ENCODE peak calls at places on chromosomes 12 and 14, in seven cellular contexts. Z, Y, N, D, U, X and M are unnamed samples.

GRCh38 chr12:131853832-131854797 is 25.9 kb downstream of the MMP17 start:
- DNase-seq in Z (no peak), Y (no peak), N (no peak), D (no peak), U (no peak), X (no peak), M (no peak)

GRCh38 chr12:27185234-27186045 is 58.6 kb upstream of the STK38L start:
- DNase-seq in Z (no peak), Y (peak; percentile 6), N (peak; percentile 2), D (no peak), U (no peak), X (no peak), M (no peak)

GRCh38 chr12:3225154-3225795 is 148.1 kb downstream of the TSPAN9 start:
- DNase-seq in Z (no peak), Y (no peak), N (no peak), D (no peak), U (no peak), X (no peak), M (no peak)

GRCh38 chr14:61104358-61104757 is 123.3 kb downstream of the SLC38A6 start:
- DNase-seq in Z (no peak), Y (no peak), N (no peak), D (no peak), U (no peak), X (no peak), M (no peak)

GRCh38 chr12:88207921-88208640 is 66.0 kb downstream of the TMTC3 start:
- DNase-seq in Z (peak; percentile 62), Y (no peak), N (no peak), D (no peak), U (peak; percentile 3), X (no peak), M (no peak)

GRCh38 chr14:97379091-97379531 is 581.9 kb downstream of the VRK1 start:
- DNase-seq in Z (no peak), Y (peak; percentile 68), N (peak; percentile 8), D (no peak), U (no peak), X (peak; percentile 20), M (no peak)

GRCh38 chr12:30679250-30679649 is 16.4 kb downstream of the IPO8 start:
- DNase-seq in Z (no peak), Y (no peak), N (no peak), D (no peak), U (no peak), X (no peak), M (no peak)

GRCh38 chr12:104742551-104742961 is 215.5 kb downstream of the SLC41A2 start:
- DNase-seq in Z (peak; percentile 66), Y (no peak), N (no peak), D (peak; percentile 91), U (peak; percentile 70), X (no peak), M (no peak)

GRCh38 chr12:121807656-121808347 is 4.0 kb downstream of the SETD1B start:
- DNase-seq in Z (no peak), Y (no peak), N (no peak), D (no peak), U (no peak), X (no peak), M (no peak)

GRCh38 chr14:57987596-57988300 is 121.9 kb upstream of the SLC35F4 start:
- DNase-seq in Z (no peak), Y (no peak), N (no peak), D (no peak), U (peak; percentile 10), X (no peak), M (no peak)

GRCh38 chr14:58815046-58815701 is 177.4 kb downstream of the DACT1 start:
- DNase-seq in Z (no peak), Y (no peak), N (no peak), D (no peak), U (no peak), X (no peak), M (no peak)

GRCh38 chr14:71487941-71488340 is 444.3 kb upstream of the RGS6 start:
- DNase-seq in Z (no peak), Y (no peak), N (no peak), D (no peak), U (no peak), X (no peak), M (no peak)

GRCh38 chr12:122861586-122861970 is 26.3 kb downstream of the HIP1R start:
- DNase-seq in Z (no peak), Y (no peak), N (no peak), D (no peak), U (peak; percentile 11), X (no peak), M (no peak)

GRCh38 chr14:101076451-101077220 is 173.1 kb upstream of the RTL1 start:
- DNase-seq in Z (no peak), Y (no peak), N (no peak), D (no peak), U (no peak), X (no peak), M (no peak)